ENCODE peak calls at places on chromosomes 2 and 18, in seven cellular contexts. Q is HCT116; P is MM.1S; T is pancreas; Y is naive thymus-derived CD4-positive, alpha-beta T cell; X is heart left ventricle; G is right atrium auricular region. L is an unnamed sample.
A peak's percentile ranks its signal among the peaks of the same experiment; 100 is the strongest.

GRCh38 chr2:76268928-76269327 is 558.2 kb upstream of the GCFC2 start:
- DNase-seq in Y (no peak), Q (no peak), P (no peak), G (no peak), X (no peak), T (peak; percentile 14), L (no peak)

GRCh38 chr2:216634317-216635148 is 1.3 kb downstream of the IGFBP2 start:
- DNase-seq in Y (no peak), T (no peak), Q (no peak), P (no peak), X (no peak), G (no peak), L (no peak)

GRCh38 chr2:27932396-27932795 is 41.9 kb downstream of the BABAM2 start:
- DNase-seq in G (no peak), X (no peak), Q (peak; percentile 54), T (no peak), P (no peak), Y (no peak), L (no peak)

GRCh38 chr18:75231053-75231406 is 20.4 kb downstream of the TSHZ1 start:
- DNase-seq in Y (no peak), P (no peak), Q (no peak), T (no peak), G (no peak), X (no peak), L (no peak)

GRCh38 chr2:241742320-241742939 is 8.0 kb downstream of the D2HGDH start:
- DNase-seq in Q (no peak), X (no peak), G (no peak), T (no peak), P (no peak), Y (no peak), L (no peak)

GRCh38 chr2:143930891-143931290 is 589.0 kb downstream of the ZEB2 start:
- DNase-seq in T (no peak), X (no peak), Y (no peak), G (no peak), P (no peak), Q (no peak), L (no peak)

GRCh38 chr2:20438334-20439192 is 8.3 kb upstream of the RHOB start:
- DNase-seq in Y (no peak), G (peak; percentile 82), X (no peak), P (no peak), Q (no peak), T (no peak), L (no peak)

GRCh38 chr2:241956521-241957110 is 87.1 kb downstream of the RTP5 start:
- DNase-seq in P (no peak), T (no peak), Y (no peak), X (no peak), G (no peak), Q (no peak), L (no peak)

GRCh38 chr2:210954508-210954907 is 398.1 kb downstream of the CPS1 start:
- DNase-seq in G (no peak), Y (no peak), P (no peak), T (no peak), Q (no peak), X (no peak), L (no peak)

GRCh38 chr2:199902486-199903110 is 8.5 kb upstream of the C2orf69 start:
- DNase-seq in G (no peak), P (no peak), Q (no peak), X (no peak), Y (no peak), T (no peak), L (no peak)

GRCh38 chr2:30282721-30283120 is 51.4 kb downstream of the LBH start:
- DNase-seq in Q (no peak), Y (no peak), P (no peak), X (no peak), T (no peak), G (no peak), L (no peak)

GRCh38 chr2:95333888-95334338 is 36.8 kb downstream of the KCNIP3 start:
- DNase-seq in Y (no peak), X (peak; percentile 18), P (no peak), T (peak; percentile 53), Q (peak; percentile 80), G (no peak), L (no peak)

GRCh38 chr18:58012356-58012755 is 31.7 kb upstream of the NEDD4L start:
- DNase-seq in G (no peak), Q (no peak), X (no peak), T (no peak), Y (no peak), P (no peak), L (no peak)

GRCh38 chr2:222646008-222646407 is 9.9 kb downstream of the FARSB start:
- DNase-seq in G (no peak), T (no peak), Q (no peak), X (no peak), Y (no peak), P (no peak), L (no peak)

GRCh38 chr2:196278491-196278911 is 107.1 kb upstream of the STK17B start:
- DNase-seq in Y (no peak), X (no peak), Q (no peak), G (no peak), P (no peak), T (no peak), L (no peak)

GRCh38 chr2:215598376-215598975 is 162.6 kb upstream of the FN1 start:
- DNase-seq in T (no peak), P (no peak), G (no peak), Q (no peak), Y (no peak), X (no peak), L (no peak)

GRCh38 chr2:104864751-104865470 is 11.0 kb downstream of the POU3F3 start:
- DNase-seq in G (no peak), P (no peak), Y (no peak), X (no peak), T (no peak), Q (no peak), L (no peak)

GRCh38 chr2:231923951-231924888 is 2.0 kb downstream of the NPPC start:
- DNase-seq in T (no peak), X (no peak), G (no peak), Y (no peak), P (no peak), Q (no peak), L (no peak)

GRCh38 chr2:69095246-69095645 is 82.3 kb downstream of the ANTXR1 start:
- DNase-seq in T (no peak), Q (no peak), G (no peak), Y (no peak), X (no peak), P (no peak), L (no peak)

GRCh38 chr2:65465124-65465523 is 32.7 kb upstream of the SPRED2 start:
- DNase-seq in T (no peak), Q (no peak), Y (no peak), P (no peak), G (no peak), X (no peak), L (no peak)

GRCh38 chr2:55168221-55169154 is 63.6 kb downstream of the CLHC1 start:
- DNase-seq in Y (peak; percentile 21), G (no peak), P (peak; percentile 52), X (peak; percentile 43), T (peak; percentile 36), Q (peak; percentile 29), L (peak; percentile 20)

GRCh38 chr2:85796549-85797262 is 42.9 kb downstream of the ATOH8 start:
- DNase-seq in G (no peak), T (no peak), Q (no peak), P (no peak), X (peak; percentile 67), Y (no peak), L (no peak)

GRCh38 chr18:58113337-58113736 is 69.3 kb downstream of the NEDD4L start:
- DNase-seq in Y (no peak), Q (no peak), P (peak; percentile 42), X (no peak), T (no peak), G (no peak), L (no peak)

GRCh38 chr2:101696272-101697123 is 1.0 kb upstream of the MAP4K4 start:
- DNase-seq in G (peak; percentile 67), Y (peak; percentile 40), X (peak; percentile 45), T (peak; percentile 38), P (no peak), Q (no peak), L (no peak)

GRCh38 chr2:25257032-25257455 is 84.7 kb downstream of the DNMT3A start:
- DNase-seq in P (no peak), Y (no peak), T (no peak), X (peak; percentile 61), Q (no peak), G (no peak), L (no peak)

GRCh38 chr2:207450186-207450585 is 79.6 kb upstream of the CREB1 start:
- DNase-seq in Y (no peak), X (no peak), Q (no peak), G (no peak), T (no peak), P (no peak), L (no peak)

DNA sequence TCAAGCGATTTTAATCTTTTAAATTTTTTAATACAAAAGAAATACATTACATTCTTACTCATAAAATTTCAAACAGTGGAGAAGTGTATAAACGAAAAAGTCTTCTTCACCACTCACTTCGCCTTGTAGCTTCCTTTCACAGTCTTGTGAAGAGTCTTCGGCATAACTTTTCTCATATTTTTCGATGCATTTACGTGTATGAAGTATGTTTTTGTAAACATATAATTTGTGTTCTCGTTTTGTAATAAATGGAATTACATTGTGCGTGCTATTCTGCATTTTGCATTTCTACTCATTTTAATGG is 1.1 kb downstream of the SP140L start:
- DNase-seq in Y (no peak), X (no peak), P (no peak), G (no peak), Q (no peak), T (no peak), L (no peak)
- H3K27ac ChIP-seq in Y (peak overlapping the region; percentile 92), X (no peak overlapping the region), P (no peak overlapping the region), G (no peak overlapping the region), Q (no peak overlapping the region), T (peak overlapping the region; percentile 87), L (no peak overlapping the region)

DNA sequence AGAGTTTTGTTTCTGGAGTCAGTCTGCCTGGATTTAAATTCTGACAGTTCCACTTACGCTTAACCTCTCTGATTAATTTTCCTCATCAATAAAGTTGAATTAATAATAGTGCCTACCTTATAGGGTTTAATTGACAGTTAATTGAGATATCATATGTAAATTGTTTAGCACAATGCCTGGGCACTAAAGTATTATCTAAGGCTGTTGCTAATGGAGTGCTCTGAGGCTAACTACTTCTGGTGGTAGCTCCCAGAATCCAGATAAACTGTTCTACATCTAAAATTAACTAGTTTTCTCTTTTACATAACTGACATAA is 185.6 kb upstream of the STON1 start:
- DNase-seq in Q (no peak), T (no peak), G (no peak), Y (no peak), P (no peak), X (no peak), L (no peak)
- H3K4me3 ChIP-seq in Q (no peak overlapping the region), T (no peak overlapping the region), G (peak overlapping the region; percentile 15), Y (peak overlapping the region; percentile 47), P (peak overlapping the region; percentile 38), X (peak overlapping the region; percentile 22), L (no peak overlapping the region)

DNA sequence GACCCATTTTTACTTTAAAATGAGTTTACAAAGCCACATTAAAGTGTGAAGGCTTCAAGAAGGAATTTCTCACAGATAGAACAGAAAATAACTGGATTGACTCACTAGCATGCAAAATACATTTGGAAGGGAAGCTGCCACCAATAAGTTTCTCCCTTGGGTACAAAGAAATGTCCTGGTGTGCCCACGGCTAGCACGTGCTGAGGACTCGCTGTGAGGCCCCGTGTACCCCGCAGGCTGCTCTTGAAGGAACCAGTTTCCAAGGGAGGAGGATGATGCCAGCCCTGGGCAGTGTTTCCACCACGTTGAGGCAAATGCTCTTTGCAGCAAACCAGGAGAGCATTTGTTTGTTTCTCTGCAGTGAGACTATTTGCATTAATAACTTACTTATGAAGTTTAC is 207.3 kb downstream of the SH3RF3 start:
- DNase-seq in Y (no peak), X (no peak), Q (no peak), P (no peak), G (no peak), T (no peak), L (no peak)
- H3K4me1 ChIP-seq in Y (peaks cover 12% of the 10 kb centered on the region), X (peaks cover 22% of the 10 kb centered on the region), Q (peaks cover 14% of the 10 kb centered on the region), P (peaks cover 53% of the 10 kb centered on the region), G (no peaks in the 10 kb centered on the region), T (no peaks in the 10 kb centered on the region), L (no peaks in the 10 kb centered on the region)

GRCh38 chr2:135093685-135094340 is 41.7 kb downstream of the RAB3GAP1 start:
- DNase-seq in P (no peak), Y (no peak), Q (no peak), T (no peak), X (no peak), G (no peak), L (no peak)
- H3K27ac ChIP-seq in P (no peak overlapping the region), Y (no peak overlapping the region), Q (no peak overlapping the region), T (no peak overlapping the region), X (no peak overlapping the region), G (no peak overlapping the region), L (no peak overlapping the region)

L was measured in iPS DF 6.9.